ENCODE peak calls at places on chromosomes 11 and 22, in six cellular contexts. L, T, M, R, B and V are unnamed samples.
A peak's percentile ranks its signal among the peaks of the same experiment; 100 is the strongest.

GRCh38 chr11:120675171-120675570 is 163.6 kb downstream of the GRIK4 start:
- DNase-seq in B (no peak), T (no peak), R (peak; percentile 11), M (no peak), L (peak; percentile 38), V (no peak)

GRCh38 chr11:59197990-59198389 is 14.7 kb downstream of the MPEG1 start:
- DNase-seq in R (peak; percentile 27), L (peak; percentile 78), B (no peak), M (no peak), T (peak; percentile 83), V (no peak)

GRCh38 chr11:131186629-131187075 is 183.8 kb upstream of the NTM start:
- DNase-seq in T (no peak), B (no peak), R (no peak), M (no peak), L (no peak), V (no peak)

GRCh38 chr11:10490398-10491232 is 35.6 kb downstream of the AMPD3 start:
- DNase-seq in B (no peak), R (peak; percentile 92), L (peak; percentile 61), M (peak; percentile 100), T (peak; percentile 68), V (no peak)

GRCh38 chr11:77141475-77141874 is 13.4 kb downstream of the MYO7A start:
- DNase-seq in B (no peak), L (no peak), M (no peak), R (no peak), T (no peak), V (no peak)

GRCh38 chr11:106172389-106172991 is 95.0 kb downstream of the AASDHPPT start:
- DNase-seq in R (peak; percentile 18), L (peak; percentile 50), B (no peak), M (peak; percentile 8), T (no peak), V (no peak)

GRCh38 chr11:102367364-102367763 is 20.4 kb downstream of the BIRC2 start:
- DNase-seq in L (peak; percentile 35), R (peak; percentile 56), B (peak; percentile 65), T (no peak), M (peak; percentile 17), V (peak; percentile 35)

GRCh38 chr11:64747961-64748715 is 4.2 kb upstream of the RASGRP2 start:
- DNase-seq in M (peak; percentile 71), B (no peak), T (no peak), R (no peak), L (no peak), V (no peak)

GRCh38 chr22:36397081-36397766 is 9.5 kb upstream of the MYH9 start:
- DNase-seq in M (peak; percentile 40), L (peak; percentile 61), T (no peak), B (no peak), R (peak; percentile 75), V (no peak)

GRCh38 chr11:65869643-65870306 is 2.8 kb downstream of the EFEMP2 start:
- DNase-seq in L (no peak), T (no peak), R (no peak), B (no peak), M (no peak), V (no peak)

GRCh38 chr11:120632579-120632978 is 121.0 kb downstream of the GRIK4 start:
- DNase-seq in L (no peak), R (no peak), T (no peak), M (no peak), B (no peak), V (peak; percentile 26)

GRCh38 chr11:65316311-65316978 is 1.8 kb downstream of the CDC42EP2 start:
- DNase-seq in M (peak; percentile 99), L (peak; percentile 72), B (no peak), R (peak; percentile 82), T (no peak), V (no peak)

GRCh38 chr11:19398772-19399542 is 158.2 kb upstream of the E2F8 start:
- DNase-seq in R (peak; percentile 97), M (peak; percentile 98), T (peak; percentile 33), L (peak; percentile 15), B (no peak), V (no peak)

GRCh38 chr11:96114178-96115070 is 190.5 kb upstream of the MTMR2 start:
- DNase-seq in L (no peak), M (no peak), R (no peak), B (no peak), T (no peak), V (no peak)

GRCh38 chr22:23800297-23801237 is 13.8 kb downstream of the SMARCB1 start:
- DNase-seq in M (no peak), B (no peak), L (no peak), R (no peak), T (no peak), V (no peak)

GRCh38 chr22:46377566-46378498 is 42.3 kb downstream of the TRMU start:
- DNase-seq in B (no peak), T (peak; percentile 91), L (peak; percentile 89), R (no peak), M (no peak), V (no peak)

GRCh38 chr11:10695821-10696220 is 2.3 kb upstream of the IRAG1 start:
- DNase-seq in R (no peak), L (no peak), T (no peak), M (no peak), B (no peak), V (no peak)

GRCh38 chr22:49155039-49155808 is 672.4 kb downstream of the BRD1 start:
- DNase-seq in L (no peak), T (no peak), R (no peak), B (no peak), M (no peak), V (no peak)

GRCh38 chr11:12329797-12330196 is 47.6 kb upstream of the PARVA start:
- DNase-seq in M (no peak), L (no peak), T (no peak), B (no peak), R (no peak), V (no peak)

GRCh38 chr11:5690216-5690615 is 626 bp downstream of the TRIM22 start:
- DNase-seq in T (no peak), R (peak; percentile 30), L (no peak), M (peak; percentile 53), B (no peak), V (no peak)

GRCh38 chr22:40196628-40197027 is 18.9 kb downstream of the TNRC6B start:
- DNase-seq in L (peak; percentile 47), M (peak; percentile 98), T (no peak), B (no peak), R (peak; percentile 93), V (no peak)

GRCh38 chr11:6328321-6328720 is 8.0 kb upstream of the CAVIN3 start:
- DNase-seq in L (no peak), T (no peak), M (no peak), R (no peak), B (no peak), V (no peak)

GRCh38 chr11:124233376-124233775 is 7.5 kb upstream of the OR8G1 start:
- DNase-seq in L (no peak), B (no peak), T (no peak), R (no peak), M (no peak), V (no peak)

GRCh38 chr11:293293-293851 is 4.4 kb downstream of the PGGHG start:
- DNase-seq in L (no peak), M (no peak), B (no peak), T (no peak), R (no peak), V (no peak)

GRCh38 chr11:61480936-61481335 is 27.6 kb upstream of the LRRC10B start:
- DNase-seq in B (no peak), L (peak; percentile 70), M (no peak), R (peak; percentile 50), T (no peak), V (no peak)

GRCh38 chr11:133966924-133967598 is 10.3 kb upstream of the IGSF9B start:
- DNase-seq in M (no peak), B (peak; percentile 64), R (no peak), T (peak; percentile 38), L (no peak), V (peak; percentile 55)

GRCh38 chr11:119130662-119131061 is 9.3 kb downstream of the HINFP start:
- DNase-seq in R (peak; percentile 41), M (peak; percentile 11), B (no peak), T (no peak), L (no peak), V (no peak)

GRCh38 chr22:31302021-31302420 is 9.7 kb upstream of the PIK3IP1 start:
- DNase-seq in B (no peak), T (no peak), L (no peak), R (no peak), M (no peak), V (no peak)

GRCh38 chr22:25478573-25478972 is 85.9 kb upstream of the GRK3 start:
- DNase-seq in R (no peak), T (no peak), B (no peak), L (no peak), M (no peak), V (no peak)

DNA sequence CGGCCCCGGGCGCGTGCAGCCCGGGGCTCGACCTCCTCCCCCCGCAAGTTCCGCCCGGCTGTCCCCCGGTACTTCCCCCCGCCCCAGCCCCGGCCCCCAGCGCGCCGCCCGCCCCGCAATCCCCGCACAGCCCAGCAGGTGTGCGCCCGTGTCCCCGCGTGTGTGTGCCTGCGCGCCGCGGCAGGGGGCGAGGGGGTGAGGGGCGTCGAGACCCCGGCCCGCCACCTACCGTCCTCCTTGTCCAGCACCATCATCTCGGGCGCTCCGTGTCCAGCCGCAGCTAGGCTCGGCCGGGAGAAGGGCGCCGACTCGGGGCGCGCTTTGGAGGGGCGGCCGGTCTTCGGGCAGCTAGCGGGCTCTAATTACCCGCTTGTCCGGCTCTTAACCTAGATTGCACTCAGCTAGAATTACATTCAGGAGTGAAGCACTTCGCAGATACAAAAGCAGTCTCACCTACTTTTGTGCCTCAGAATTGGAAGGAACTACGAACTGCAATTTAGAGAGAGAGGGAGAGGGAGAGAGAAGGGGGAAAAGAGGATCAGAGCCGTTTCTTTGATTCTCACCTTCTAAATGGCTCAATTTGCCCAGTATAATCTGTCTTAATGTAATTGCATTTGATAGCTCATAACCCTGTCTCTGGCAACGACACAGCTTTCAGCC is 439 bp downstream of the LMO1 start:
- DNase-seq in T (no peak), L (no peak), M (no peak), B (no peak), R (peak; percentile 14), V (no peak)
- H3K4me3 ChIP-seq in T (peak overlapping the region; percentile 63), L (peak overlapping the region; percentile 16), M (no peak overlapping the region), B (peak overlapping the region; percentile 1), R (peak overlapping the region; percentile 26), V (peak overlapping the region; percentile 55)

GRCh38 chr11:32792948-32793475 is 1.4 kb downstream of the CCDC73 start:
- DNase-seq in B (peak; percentile 58), R (peak; percentile 55), L (peak; percentile 66), T (peak; percentile 69), M (peak; percentile 36), V (peak; percentile 48)
- H3K4me3 ChIP-seq in B (peak overlapping the region; percentile 38), R (no peak overlapping the region), L (no peak overlapping the region), T (peak overlapping the region; percentile 22), M (no peak overlapping the region), V (peak overlapping the region; percentile 10)

GRCh38 chr11:1665313-1665712 is 31.7 kb upstream of the KRTAP5-6 start:
- DNase-seq in R (no peak), T (no peak), M (no peak), B (no peak), L (no peak), V (no peak)
- H3K4me3 ChIP-seq in R (no peak overlapping the region), T (no peak overlapping the region), M (no peak overlapping the region), B (no peak overlapping the region), L (no peak overlapping the region), V (no peak overlapping the region)

GRCh38 chr11:62505784-62506145 is 40.8 kb downstream of the AHNAK start:
- DNase-seq in R (no peak), L (no peak), B (no peak), M (no peak), T (no peak), V (no peak)
- H3K4me3 ChIP-seq in R (peak overlapping the region; percentile 44), L (no peak overlapping the region), B (no peak overlapping the region), M (peak overlapping the region; percentile 9), T (peak overlapping the region; percentile 35), V (no peak overlapping the region)